ENCODE peak calls at places on chromosomes 3 and 15, in nine cellular contexts. One of them, this sample, is unnamed.

GRCh38 chr3:27943106-27943505 is 221.0 kb upstream of the EOMES start:
- DNase-seq in pancreas: no peak
- DNase-seq in astrocyte of the spinal cord: no peak
- DNase-seq in PC-3: peak; percentile 55
- DNase-seq in left ventricle myocardium inferior: no peak
- DNase-seq in WTC11: peak; percentile 56
- DNase-seq in transverse colon: no peak
- DNase-seq in MM.1S: no peak
- DNase-seq in endothelial cell: peak; percentile 40
- DNase-seq in this sample: no peak

GRCh38 chr3:30660128-30660525 is 53.7 kb downstream of the TGFBR2 start:
- DNase-seq in pancreas: no peak
- DNase-seq in MM.1S: no peak
- DNase-seq in astrocyte of the spinal cord: no peak
- DNase-seq in endothelial cell: no peak
- DNase-seq in PC-3: no peak
- DNase-seq in left ventricle myocardium inferior: no peak
- DNase-seq in WTC11: no peak
- DNase-seq in transverse colon: no peak
- DNase-seq in this sample: no peak

GRCh38 chr15:94231728-94232086 is 346 bp downstream of the MCTP2 start:
- DNase-seq in left ventricle myocardium inferior: no peak
- DNase-seq in transverse colon: peak; percentile 49
- DNase-seq in astrocyte of the spinal cord: no peak
- DNase-seq in pancreas: no peak
- DNase-seq in WTC11: no peak
- DNase-seq in MM.1S: peak; percentile 35
- DNase-seq in endothelial cell: peak; percentile 20
- DNase-seq in PC-3: peak; percentile 22
- DNase-seq in this sample: no peak

GRCh38 chr3:16587703-16588070 is 17.5 kb downstream of the DAZL start:
- DNase-seq in PC-3: no peak
- DNase-seq in astrocyte of the spinal cord: peak; percentile 38
- DNase-seq in transverse colon: no peak
- DNase-seq in pancreas: no peak
- DNase-seq in left ventricle myocardium inferior: no peak
- DNase-seq in MM.1S: no peak
- DNase-seq in WTC11: no peak
- DNase-seq in endothelial cell: no peak
- DNase-seq in this sample: no peak

GRCh38 chr15:88835119-88835518 is 31.9 kb downstream of the ACAN start:
- DNase-seq in pancreas: no peak
- DNase-seq in endothelial cell: no peak
- DNase-seq in astrocyte of the spinal cord: no peak
- DNase-seq in PC-3: no peak
- DNase-seq in WTC11: no peak
- DNase-seq in transverse colon: no peak
- DNase-seq in left ventricle myocardium inferior: no peak
- DNase-seq in MM.1S: no peak
- DNase-seq in this sample: no peak

GRCh38 chr3:172709776-172710708 is 825 bp downstream of the NCEH1 start:
- DNase-seq in MM.1S: peak; percentile 28
- DNase-seq in astrocyte of the spinal cord: no peak
- DNase-seq in WTC11: peak; percentile 23
- DNase-seq in left ventricle myocardium inferior: peak; percentile 42
- DNase-seq in PC-3: peak; percentile 36
- DNase-seq in pancreas: no peak
- DNase-seq in transverse colon: peak; percentile 41
- DNase-seq in endothelial cell: peak; percentile 26
- DNase-seq in this sample: no peak

GRCh38 chr3:118817748-118818165 is 216.9 kb downstream of the IGSF11 start:
- DNase-seq in WTC11: peak; percentile 54
- DNase-seq in transverse colon: peak; percentile 13
- DNase-seq in astrocyte of the spinal cord: peak; percentile 54
- DNase-seq in left ventricle myocardium inferior: no peak
- DNase-seq in pancreas: peak; percentile 24
- DNase-seq in PC-3: peak; percentile 85
- DNase-seq in MM.1S: peak; percentile 65
- DNase-seq in endothelial cell: peak; percentile 47
- DNase-seq in this sample: no peak

GRCh38 chr3:178518660-178519396 is 17.4 kb upstream of the KCNMB2 start:
- DNase-seq in astrocyte of the spinal cord: no peak
- DNase-seq in PC-3: no peak
- DNase-seq in endothelial cell: no peak
- DNase-seq in pancreas: no peak
- DNase-seq in MM.1S: peak; percentile 99
- DNase-seq in WTC11: no peak
- DNase-seq in transverse colon: no peak
- DNase-seq in left ventricle myocardium inferior: no peak
- DNase-seq in this sample: no peak

GRCh38 chr3:173529062-173529711 is 131.6 kb downstream of the NLGN1 start:
- DNase-seq in pancreas: peak; percentile 9
- DNase-seq in left ventricle myocardium inferior: no peak
- DNase-seq in transverse colon: no peak
- DNase-seq in WTC11: peak; percentile 44
- DNase-seq in endothelial cell: peak; percentile 18
- DNase-seq in PC-3: peak; percentile 59
- DNase-seq in MM.1S: peak; percentile 88
- DNase-seq in astrocyte of the spinal cord: no peak
- DNase-seq in this sample: no peak

GRCh38 chr3:31230834-31231233 is 301.9 kb upstream of the STT3B start:
- DNase-seq in PC-3: no peak
- DNase-seq in left ventricle myocardium inferior: no peak
- DNase-seq in astrocyte of the spinal cord: peak; percentile 68
- DNase-seq in pancreas: no peak
- DNase-seq in MM.1S: no peak
- DNase-seq in endothelial cell: no peak
- DNase-seq in transverse colon: no peak
- DNase-seq in WTC11: no peak
- DNase-seq in this sample: no peak

GRCh38 chr15:92503889-92504288 is 110.2 kb downstream of the ST8SIA2 start:
- DNase-seq in left ventricle myocardium inferior: no peak
- DNase-seq in WTC11: no peak
- DNase-seq in pancreas: no peak
- DNase-seq in MM.1S: no peak
- DNase-seq in astrocyte of the spinal cord: no peak
- DNase-seq in endothelial cell: no peak
- DNase-seq in transverse colon: no peak
- DNase-seq in PC-3: no peak
- DNase-seq in this sample: no peak

GRCh38 chr15:71807125-71807629 is 3.2 kb upstream of the NR2E3 start:
- DNase-seq in MM.1S: no peak
- DNase-seq in endothelial cell: no peak
- DNase-seq in left ventricle myocardium inferior: no peak
- DNase-seq in WTC11: peak; percentile 43
- DNase-seq in PC-3: no peak
- DNase-seq in transverse colon: no peak
- DNase-seq in pancreas: no peak
- DNase-seq in astrocyte of the spinal cord: no peak
- DNase-seq in this sample: no peak

GRCh38 chr15:28208583-28208982 is 109.5 kb upstream of the OCA2 start:
- DNase-seq in PC-3: no peak
- DNase-seq in pancreas: no peak
- DNase-seq in endothelial cell: no peak
- DNase-seq in transverse colon: no peak
- DNase-seq in left ventricle myocardium inferior: peak; percentile 29
- DNase-seq in MM.1S: no peak
- DNase-seq in astrocyte of the spinal cord: no peak
- DNase-seq in WTC11: no peak
- DNase-seq in this sample: no peak

GRCh38 chr3:29072626-29073025 is 208.2 kb upstream of the RBMS3 start:
- DNase-seq in left ventricle myocardium inferior: no peak
- DNase-seq in transverse colon: no peak
- DNase-seq in pancreas: no peak
- DNase-seq in PC-3: no peak
- DNase-seq in astrocyte of the spinal cord: peak; percentile 22
- DNase-seq in MM.1S: no peak
- DNase-seq in endothelial cell: no peak
- DNase-seq in WTC11: no peak
- DNase-seq in this sample: no peak

GRCh38 chr3:56975562-56975961 is 84.9 kb upstream of the SPATA12 start:
- DNase-seq in astrocyte of the spinal cord: peak; percentile 67
- DNase-seq in pancreas: no peak
- DNase-seq in left ventricle myocardium inferior: no peak
- DNase-seq in WTC11: no peak
- DNase-seq in endothelial cell: no peak
- DNase-seq in MM.1S: no peak
- DNase-seq in PC-3: no peak
- DNase-seq in transverse colon: no peak
- DNase-seq in this sample: no peak

GRCh38 chr3:123791898-123792297 is 92.2 kb downstream of the MYLK start:
- DNase-seq in MM.1S: no peak
- DNase-seq in PC-3: no peak
- DNase-seq in left ventricle myocardium inferior: no peak
- DNase-seq in WTC11: no peak
- DNase-seq in transverse colon: no peak
- DNase-seq in astrocyte of the spinal cord: peak; percentile 51
- DNase-seq in endothelial cell: no peak
- DNase-seq in pancreas: no peak
- DNase-seq in this sample: no peak

DNA sequence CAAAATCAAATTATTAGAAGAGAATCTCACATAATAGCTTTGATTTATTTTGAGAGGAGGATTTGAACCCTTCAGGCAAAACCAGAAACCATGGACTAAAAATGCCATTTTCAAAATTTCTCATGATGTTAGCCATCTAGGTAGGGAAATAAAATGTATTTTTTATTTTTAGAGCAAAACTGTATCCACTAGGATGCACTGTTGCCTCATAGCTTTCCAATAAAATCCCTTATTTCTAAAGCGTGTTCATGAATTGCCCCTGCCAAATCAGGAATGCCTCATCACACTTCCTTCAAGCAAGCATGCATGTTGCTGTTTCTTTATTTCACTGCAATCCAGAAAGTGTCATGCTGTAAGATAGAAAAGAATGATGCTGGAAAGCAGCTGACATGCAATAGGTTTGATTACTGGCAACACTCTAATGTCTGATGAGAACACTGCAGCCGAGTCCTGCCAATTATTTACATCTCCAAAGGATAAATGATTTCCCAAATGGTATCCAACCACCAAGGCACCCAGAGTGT is 239.5 kb downstream of the CHL1 start:
- DNase-seq in WTC11: no peak
- DNase-seq in MM.1S: no peak
- DNase-seq in pancreas: no peak
- DNase-seq in left ventricle myocardium inferior: no peak
- DNase-seq in astrocyte of the spinal cord: no peak
- DNase-seq in PC-3: peak; percentile 24
- DNase-seq in transverse colon: no peak
- DNase-seq in endothelial cell: no peak
- DNase-seq in this sample: no peak
- TF ChIP-seq CTCF in WTC11: no peak
- TF ChIP-seq CTCF in MM.1S: no peak
- TF ChIP-seq CTCF in pancreas: no peak
- TF ChIP-seq CTCF in left ventricle myocardium inferior: no peak
- TF ChIP-seq CTCF in astrocyte of the spinal cord: no peak
- TF ChIP-seq CTCF in PC-3: no peak
- TF ChIP-seq CTCF in transverse colon: no peak
- TF ChIP-seq CTCF in endothelial cell: no peak
- TF ChIP-seq CTCF in this sample: no peak

GRCh38 chr3:129353589-129353941 is 74.9 kb downstream of the EFCAB12 start:
- DNase-seq in PC-3: no peak
- DNase-seq in MM.1S: no peak
- DNase-seq in endothelial cell: no peak
- DNase-seq in left ventricle myocardium inferior: no peak
- DNase-seq in transverse colon: no peak
- DNase-seq in pancreas: no peak
- DNase-seq in WTC11: no peak
- DNase-seq in astrocyte of the spinal cord: no peak
- DNase-seq in this sample: no peak

GRCh38 chr3:129348734-129349133 is 70.1 kb downstream of the HMCES start:
- DNase-seq in transverse colon: no peak
- DNase-seq in PC-3: no peak
- DNase-seq in endothelial cell: no peak
- DNase-seq in MM.1S: no peak
- DNase-seq in pancreas: no peak
- DNase-seq in WTC11: no peak
- DNase-seq in left ventricle myocardium inferior: no peak
- DNase-seq in astrocyte of the spinal cord: no peak
- DNase-seq in this sample: no peak

GRCh38 chr3:129352650-129353588 is 74.2 kb downstream of the HMCES start:
- DNase-seq in pancreas: no peak
- DNase-seq in MM.1S: no peak
- DNase-seq in WTC11: no peak
- DNase-seq in transverse colon: no peak
- DNase-seq in PC-3: peak; percentile 51
- DNase-seq in left ventricle myocardium inferior: no peak
- DNase-seq in astrocyte of the spinal cord: no peak
- DNase-seq in endothelial cell: no peak
- DNase-seq in this sample: no peak

GRCh38 chr3:129349791-129350190 is 71.1 kb downstream of the HMCES start:
- DNase-seq in transverse colon: no peak
- DNase-seq in PC-3: no peak
- DNase-seq in left ventricle myocardium inferior: no peak
- DNase-seq in endothelial cell: no peak
- DNase-seq in WTC11: no peak
- DNase-seq in MM.1S: no peak
- DNase-seq in pancreas: no peak
- DNase-seq in astrocyte of the spinal cord: no peak
- DNase-seq in this sample: no peak

GRCh38 chr3:129352045-129352444 is 73.4 kb downstream of the HMCES start:
- DNase-seq in WTC11: peak; percentile 47
- DNase-seq in astrocyte of the spinal cord: no peak
- DNase-seq in PC-3: peak; percentile 2
- DNase-seq in pancreas: no peak
- DNase-seq in MM.1S: no peak
- DNase-seq in left ventricle myocardium inferior: no peak
- DNase-seq in endothelial cell: no peak
- DNase-seq in transverse colon: no peak
- DNase-seq in this sample: no peak
- TF ChIP-seq CTCF in WTC11: peak; percentile 27
- TF ChIP-seq CTCF in astrocyte of the spinal cord: no peak
- TF ChIP-seq CTCF in PC-3: peak; percentile 31
- TF ChIP-seq CTCF in pancreas: no peak
- TF ChIP-seq CTCF in MM.1S: peak; percentile 30
- TF ChIP-seq CTCF in left ventricle myocardium inferior: no peak
- TF ChIP-seq CTCF in endothelial cell: peak; percentile 54
- TF ChIP-seq CTCF in transverse colon: no peak
- TF ChIP-seq CTCF in this sample: peak; percentile 33

DNA sequence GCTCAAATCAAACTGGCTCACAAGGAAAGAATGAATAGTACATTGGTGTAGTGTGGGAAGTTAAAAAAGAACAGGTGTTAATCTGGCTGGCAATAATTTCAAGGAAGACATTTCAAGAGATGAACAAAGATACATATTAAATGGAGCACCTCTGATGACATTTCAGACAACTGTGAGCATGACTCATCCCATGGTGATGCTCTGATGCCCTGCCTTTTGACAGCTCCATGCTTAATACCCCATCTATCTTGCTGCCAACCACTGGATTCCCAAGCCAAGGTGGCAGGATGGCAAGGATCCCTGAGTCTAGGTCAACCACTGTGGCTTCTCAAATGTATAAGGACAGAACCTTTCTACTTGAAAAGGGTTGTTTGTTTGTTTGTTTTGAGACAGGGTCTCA is 29.3 kb downstream of the LRRC2 start:
- DNase-seq in endothelial cell: no peak
- DNase-seq in WTC11: no peak
- DNase-seq in transverse colon: no peak
- DNase-seq in left ventricle myocardium inferior: no peak
- DNase-seq in pancreas: no peak
- DNase-seq in astrocyte of the spinal cord: no peak
- DNase-seq in PC-3: no peak
- DNase-seq in MM.1S: no peak
- DNase-seq in this sample: no peak
- TF ChIP-seq CTCF in endothelial cell: no peak
- TF ChIP-seq CTCF in WTC11: no peak
- TF ChIP-seq CTCF in transverse colon: no peak
- TF ChIP-seq CTCF in left ventricle myocardium inferior: no peak
- TF ChIP-seq CTCF in pancreas: no peak
- TF ChIP-seq CTCF in astrocyte of the spinal cord: no peak
- TF ChIP-seq CTCF in PC-3: no peak
- TF ChIP-seq CTCF in MM.1S: no peak
- TF ChIP-seq CTCF in this sample: no peak

GRCh38 chr15:59190291-59190690 is 16.4 kb upstream of the LDHAL6B start:
- DNase-seq in astrocyte of the spinal cord: no peak
- DNase-seq in pancreas: no peak
- DNase-seq in MM.1S: no peak
- DNase-seq in left ventricle myocardium inferior: no peak
- DNase-seq in transverse colon: no peak
- DNase-seq in PC-3: no peak
- DNase-seq in WTC11: no peak
- DNase-seq in endothelial cell: no peak
- DNase-seq in this sample: no peak
- TF ChIP-seq CTCF in astrocyte of the spinal cord: no peak
- TF ChIP-seq CTCF in pancreas: no peak
- TF ChIP-seq CTCF in MM.1S: no peak
- TF ChIP-seq CTCF in left ventricle myocardium inferior: no peak
- TF ChIP-seq CTCF in transverse colon: no peak
- TF ChIP-seq CTCF in PC-3: no peak
- TF ChIP-seq CTCF in WTC11: no peak
- TF ChIP-seq CTCF in endothelial cell: no peak
- TF ChIP-seq CTCF in this sample: no peak